ENCODE peak calls at places on chromosomes 1 and 21, in six cellular contexts. One of them, this sample, is unnamed.

GRCh38 chr1:147840909-147841308 is 61.7 kb upstream of the GJA8 start:
- DNase-seq in ascending aorta: no peak
- DNase-seq in body of pancreas: no peak
- DNase-seq in left ventricle myocardium inferior: no peak
- DNase-seq in coronary artery: no peak
- DNase-seq in tibial artery: no peak
- DNase-seq in this sample: no peak

GRCh38 chr1:15153842-15154479 is 414 bp downstream of the TMEM51 start:
- DNase-seq in ascending aorta: peak
- DNase-seq in body of pancreas: peak
- DNase-seq in left ventricle myocardium inferior: peak
- DNase-seq in coronary artery: no peak
- DNase-seq in tibial artery: no peak
- DNase-seq in this sample: peak

GRCh38 chr1:29849038-29849750 is 612.9 kb downstream of the PTPRU start:
- DNase-seq in ascending aorta: peak
- DNase-seq in body of pancreas: no peak
- DNase-seq in left ventricle myocardium inferior: no peak
- DNase-seq in coronary artery: peak
- DNase-seq in tibial artery: no peak
- DNase-seq in this sample: no peak

GRCh38 chr1:47724427-47724999 is 272.7 kb downstream of the TRABD2B start:
- DNase-seq in ascending aorta: no peak
- DNase-seq in body of pancreas: no peak
- DNase-seq in left ventricle myocardium inferior: no peak
- DNase-seq in coronary artery: no peak
- DNase-seq in tibial artery: no peak
- DNase-seq in this sample: no peak

GRCh38 chr1:21579788-21580187 is 70.6 kb downstream of the ALPL start:
- DNase-seq in ascending aorta: no peak
- DNase-seq in body of pancreas: no peak
- DNase-seq in left ventricle myocardium inferior: no peak
- DNase-seq in coronary artery: no peak
- DNase-seq in tibial artery: no peak
- DNase-seq in this sample: no peak

GRCh38 chr1:244069499-244069898 is 18.4 kb downstream of the ZBTB18 start:
- DNase-seq in ascending aorta: no peak
- DNase-seq in body of pancreas: no peak
- DNase-seq in left ventricle myocardium inferior: no peak
- DNase-seq in coronary artery: no peak
- DNase-seq in tibial artery: no peak
- DNase-seq in this sample: no peak

GRCh38 chr1:109620396-109620817 is 770 bp downstream of the AMPD2 start:
- DNase-seq in ascending aorta: peak
- DNase-seq in body of pancreas: no peak
- DNase-seq in left ventricle myocardium inferior: no peak
- DNase-seq in coronary artery: peak
- DNase-seq in tibial artery: no peak
- DNase-seq in this sample: no peak

GRCh38 chr1:145846191-145846590 is 761 bp downstream of the NUDT17 start:
- DNase-seq in ascending aorta: no peak
- DNase-seq in body of pancreas: no peak
- DNase-seq in left ventricle myocardium inferior: no peak
- DNase-seq in coronary artery: no peak
- DNase-seq in tibial artery: no peak
- DNase-seq in this sample: no peak

GRCh38 chr1:199545780-199546179 is 481.7 kb upstream of the NR5A2 start:
- DNase-seq in ascending aorta: no peak
- DNase-seq in body of pancreas: peak
- DNase-seq in left ventricle myocardium inferior: no peak
- DNase-seq in coronary artery: no peak
- DNase-seq in tibial artery: no peak
- DNase-seq in this sample: no peak

GRCh38 chr21:33202464-33203363 is 27.0 kb upstream of the IFNAR2 start:
- DNase-seq in ascending aorta: no peak
- DNase-seq in body of pancreas: no peak
- DNase-seq in left ventricle myocardium inferior: no peak
- DNase-seq in coronary artery: no peak
- DNase-seq in tibial artery: no peak
- DNase-seq in this sample: peak

GRCh38 chr1:201022824-201023516 is 544 bp downstream of the KIF21B start:
- DNase-seq in ascending aorta: no peak
- DNase-seq in body of pancreas: no peak
- DNase-seq in left ventricle myocardium inferior: no peak
- DNase-seq in coronary artery: no peak
- DNase-seq in tibial artery: no peak
- DNase-seq in this sample: no peak

GRCh38 chr1:53966794-53967193 is 20.6 kb downstream of the LRRC42 start:
- DNase-seq in ascending aorta: no peak
- DNase-seq in body of pancreas: no peak
- DNase-seq in left ventricle myocardium inferior: no peak
- DNase-seq in coronary artery: no peak
- DNase-seq in tibial artery: no peak
- DNase-seq in this sample: no peak

GRCh38 chr1:89790592-89790991 is 30.2 kb upstream of the LRRC8D start:
- DNase-seq in ascending aorta: no peak
- DNase-seq in body of pancreas: no peak
- DNase-seq in left ventricle myocardium inferior: no peak
- DNase-seq in coronary artery: no peak
- DNase-seq in tibial artery: no peak
- DNase-seq in this sample: no peak

GRCh38 chr1:5451671-5452070 is 540.6 kb downstream of the NPHP4 start:
- DNase-seq in ascending aorta: no peak
- DNase-seq in body of pancreas: no peak
- DNase-seq in left ventricle myocardium inferior: no peak
- DNase-seq in coronary artery: no peak
- DNase-seq in tibial artery: no peak
- DNase-seq in this sample: no peak

GRCh38 chr21:19874521-19874920 is 1123.7 kb upstream of the NCAM2 start:
- DNase-seq in ascending aorta: no peak
- DNase-seq in body of pancreas: no peak
- DNase-seq in left ventricle myocardium inferior: no peak
- DNase-seq in coronary artery: no peak
- DNase-seq in tibial artery: no peak
- DNase-seq in this sample: no peak

GRCh38 chr1:217137210-217137871 is 414.1 kb upstream of the ESRRG start:
- DNase-seq in ascending aorta: no peak
- DNase-seq in body of pancreas: peak
- DNase-seq in left ventricle myocardium inferior: no peak
- DNase-seq in coronary artery: no peak
- DNase-seq in tibial artery: no peak
- DNase-seq in this sample: no peak

GRCh38 chr1:16727190-16728111 is 12.9 kb upstream of the RNU1-4 start:
- DNase-seq in ascending aorta: peak
- DNase-seq in body of pancreas: no peak
- DNase-seq in left ventricle myocardium inferior: no peak
- DNase-seq in coronary artery: peak
- DNase-seq in tibial artery: peak
- DNase-seq in this sample: peak

GRCh38 chr1:167439301-167439988 is 78.9 kb downstream of the CD247 start:
- DNase-seq in ascending aorta: peak
- DNase-seq in body of pancreas: peak
- DNase-seq in left ventricle myocardium inferior: no peak
- DNase-seq in coronary artery: no peak
- DNase-seq in tibial artery: no peak
- DNase-seq in this sample: no peak

GRCh38 chr1:172460901-172461315 is 17.0 kb upstream of the PIGC start:
- DNase-seq in ascending aorta: no peak
- DNase-seq in body of pancreas: no peak
- DNase-seq in left ventricle myocardium inferior: no peak
- DNase-seq in coronary artery: no peak
- DNase-seq in tibial artery: no peak
- DNase-seq in this sample: no peak

GRCh38 chr1:247331172-247331525 is 518 bp downstream of the ZNF496 start:
- DNase-seq in ascending aorta: peak
- DNase-seq in body of pancreas: peak
- DNase-seq in left ventricle myocardium inferior: peak
- DNase-seq in coronary artery: peak
- DNase-seq in tibial artery: peak
- DNase-seq in this sample: peak

GRCh38 chr21:46667735-46668380 is 32.4 kb downstream of the PRMT2 start:
- DNase-seq in ascending aorta: no peak
- DNase-seq in body of pancreas: no peak
- DNase-seq in left ventricle myocardium inferior: no peak
- DNase-seq in coronary artery: no peak
- DNase-seq in tibial artery: no peak
- DNase-seq in this sample: no peak

GRCh38 chr1:33288976-33289857 is 31.7 kb downstream of the A3GALT2 start:
- DNase-seq in ascending aorta: no peak
- DNase-seq in body of pancreas: peak
- DNase-seq in left ventricle myocardium inferior: no peak
- DNase-seq in coronary artery: no peak
- DNase-seq in tibial artery: peak
- DNase-seq in this sample: no peak

GRCh38 chr1:87330201-87330953 is 1.7 kb downstream of the LMO4 start:
- DNase-seq in ascending aorta: no peak
- DNase-seq in body of pancreas: no peak
- DNase-seq in left ventricle myocardium inferior: no peak
- DNase-seq in coronary artery: no peak
- DNase-seq in tibial artery: peak
- DNase-seq in this sample: peak

GRCh38 chr21:46227811-46228344 is 696 bp downstream of the LSS start:
- DNase-seq in ascending aorta: no peak
- DNase-seq in body of pancreas: no peak
- DNase-seq in left ventricle myocardium inferior: no peak
- DNase-seq in coronary artery: no peak
- DNase-seq in tibial artery: no peak
- DNase-seq in this sample: no peak

GRCh38 chr1:4711191-4711915 is 56.9 kb downstream of the AJAP1 start:
- DNase-seq in ascending aorta: no peak
- DNase-seq in body of pancreas: no peak
- DNase-seq in left ventricle myocardium inferior: no peak
- DNase-seq in coronary artery: no peak
- DNase-seq in tibial artery: no peak
- DNase-seq in this sample: no peak

GRCh38 chr1:84859866-84860265 is 33.1 kb downstream of the LPAR3 start:
- DNase-seq in ascending aorta: no peak
- DNase-seq in body of pancreas: no peak
- DNase-seq in left ventricle myocardium inferior: no peak
- DNase-seq in coronary artery: no peak
- DNase-seq in tibial artery: no peak
- DNase-seq in this sample: no peak

GRCh38 chr1:109801791-109802135 is 38.0 kb upstream of the EPS8L3 start:
- DNase-seq in ascending aorta: no peak
- DNase-seq in body of pancreas: no peak
- DNase-seq in left ventricle myocardium inferior: no peak
- DNase-seq in coronary artery: no peak
- DNase-seq in tibial artery: no peak
- DNase-seq in this sample: no peak

GRCh38 chr1:59041878-59042277 is 255.0 kb upstream of the FGGY start:
- DNase-seq in ascending aorta: no peak
- DNase-seq in body of pancreas: no peak
- DNase-seq in left ventricle myocardium inferior: no peak
- DNase-seq in coronary artery: no peak
- DNase-seq in tibial artery: no peak
- DNase-seq in this sample: no peak

GRCh38 chr1:53336146-53336545 is 8.3 kb upstream of the LRP8 start:
- DNase-seq in ascending aorta: peak
- DNase-seq in body of pancreas: no peak
- DNase-seq in left ventricle myocardium inferior: no peak
- DNase-seq in coronary artery: peak
- DNase-seq in tibial artery: no peak
- DNase-seq in this sample: no peak

GRCh38 chr1:20284046-20284445 is 6.6 kb upstream of the VWA5B1 start:
- DNase-seq in ascending aorta: no peak
- DNase-seq in body of pancreas: no peak
- DNase-seq in left ventricle myocardium inferior: no peak
- DNase-seq in coronary artery: no peak
- DNase-seq in tibial artery: no peak
- DNase-seq in this sample: no peak

GRCh38 chr1:112445591-112445990 is 49.6 kb downstream of the CTTNBP2NL start:
- DNase-seq in ascending aorta: no peak
- DNase-seq in body of pancreas: no peak
- DNase-seq in left ventricle myocardium inferior: no peak
- DNase-seq in coronary artery: no peak
- DNase-seq in tibial artery: no peak
- DNase-seq in this sample: no peak

GRCh38 chr1:44884746-44885145 is 41.7 kb upstream of the PTCH2 start:
- DNase-seq in ascending aorta: no peak
- DNase-seq in body of pancreas: no peak
- DNase-seq in left ventricle myocardium inferior: peak
- DNase-seq in coronary artery: no peak
- DNase-seq in tibial artery: peak
- DNase-seq in this sample: no peak

GRCh38 chr1:193355654-193356053 is 169.2 kb upstream of the B3GALT2 start:
- DNase-seq in ascending aorta: no peak
- DNase-seq in body of pancreas: no peak
- DNase-seq in left ventricle myocardium inferior: no peak
- DNase-seq in coronary artery: no peak
- DNase-seq in tibial artery: no peak
- DNase-seq in this sample: no peak

GRCh38 chr1:184486761-184487445 is 100.1 kb downstream of the C1orf21 start:
- DNase-seq in ascending aorta: no peak
- DNase-seq in body of pancreas: no peak
- DNase-seq in left ventricle myocardium inferior: no peak
- DNase-seq in coronary artery: no peak
- DNase-seq in tibial artery: no peak
- DNase-seq in this sample: no peak
- H3K27ac ChIP-seq in ascending aorta: peak
- H3K27ac ChIP-seq in body of pancreas: peak
- H3K27ac ChIP-seq in left ventricle myocardium inferior: peak
- H3K27ac ChIP-seq in coronary artery: no peak
- H3K27ac ChIP-seq in tibial artery: no peak
- H3K27ac ChIP-seq in this sample: no peak

GRCh38 chr1:78715181-78715661 is 65.6 kb downstream of the IFI44 start:
- DNase-seq in ascending aorta: no peak
- DNase-seq in body of pancreas: no peak
- DNase-seq in left ventricle myocardium inferior: no peak
- DNase-seq in coronary artery: no peak
- DNase-seq in tibial artery: no peak
- DNase-seq in this sample: no peak
- H3K27ac ChIP-seq in ascending aorta: no peak
- H3K27ac ChIP-seq in body of pancreas: no peak
- H3K27ac ChIP-seq in left ventricle myocardium inferior: no peak
- H3K27ac ChIP-seq in coronary artery: no peak
- H3K27ac ChIP-seq in tibial artery: no peak
- H3K27ac ChIP-seq in this sample: no peak

DNA sequence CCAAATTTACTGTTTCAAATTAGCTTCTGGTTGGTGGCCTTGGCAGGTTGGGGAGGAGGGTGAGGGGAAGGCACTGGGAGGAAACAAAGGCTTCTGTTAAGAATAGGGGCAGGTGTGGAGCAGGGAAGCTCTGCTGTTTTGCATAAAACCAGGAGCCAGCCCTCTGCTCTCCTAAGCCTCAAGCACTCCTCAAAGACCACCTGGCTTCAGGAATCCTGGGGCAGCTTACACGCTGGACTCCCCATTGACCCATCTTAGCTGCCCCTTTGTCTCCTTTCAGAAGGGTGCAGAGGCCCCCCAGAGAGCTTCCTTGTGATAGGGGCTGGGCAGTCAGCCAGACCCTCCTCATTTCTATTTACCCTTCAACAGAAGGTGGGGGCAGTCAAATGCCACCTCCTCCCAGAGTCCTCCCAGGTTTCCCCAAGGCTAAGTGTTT is 11.5 kb upstream of the DHRS3 start:
- DNase-seq in ascending aorta: no peak
- DNase-seq in body of pancreas: no peak
- DNase-seq in left ventricle myocardium inferior: no peak
- DNase-seq in coronary artery: no peak
- DNase-seq in tibial artery: no peak
- DNase-seq in this sample: no peak
- H3K27ac ChIP-seq in ascending aorta: no peak
- H3K27ac ChIP-seq in body of pancreas: no peak
- H3K27ac ChIP-seq in left ventricle myocardium inferior: no peak
- H3K27ac ChIP-seq in coronary artery: no peak
- H3K27ac ChIP-seq in tibial artery: no peak
- H3K27ac ChIP-seq in this sample: no peak

GRCh38 chr1:202056644-202057334 is 46.4 kb downstream of the ELF3 start:
- DNase-seq in ascending aorta: no peak
- DNase-seq in body of pancreas: peak
- DNase-seq in left ventricle myocardium inferior: peak
- DNase-seq in coronary artery: no peak
- DNase-seq in tibial artery: no peak
- DNase-seq in this sample: peak
- H3K27ac ChIP-seq in ascending aorta: no peak
- H3K27ac ChIP-seq in body of pancreas: peak
- H3K27ac ChIP-seq in left ventricle myocardium inferior: peak
- H3K27ac ChIP-seq in coronary artery: no peak
- H3K27ac ChIP-seq in tibial artery: no peak
- H3K27ac ChIP-seq in this sample: no peak

This sample was measured in lung.